ENCODE peak calls at places on chromosomes 2 and 18, in nine cellular contexts. One of them, this sample, is unnamed.
A peak's percentile ranks its signal among the peaks of the same experiment; 100 is the strongest.

GRCh38 chr2:65177754-65178442 is 48.0 kb upstream of the RAB1A start:
- DNase-seq in AG08396: no peak
- DNase-seq in activated CD8-positive, alpha-beta memory T cell treated with anti-CD3 and anti-CD28 coated beads, Interleukin-2, amount 50 U/mL, for 48 hours: no peak
- DNase-seq in NT2/D1: no peak
- DNase-seq in NAMALWA: no peak
- DNase-seq in HEK293T: no peak
- DNase-seq in heart right ventricle: no peak
- DNase-seq in NCI-H460: no peak
- DNase-seq in GM12865: no peak
- DNase-seq in this sample: no peak

GRCh38 chr18:7592305-7593071 is 25.4 kb downstream of the PTPRM start:
- DNase-seq in heart right ventricle: no peak
- DNase-seq in NCI-H460: no peak
- DNase-seq in NAMALWA: peak; percentile 2
- DNase-seq in activated CD8-positive, alpha-beta memory T cell treated with anti-CD3 and anti-CD28 coated beads, Interleukin-2, amount 50 U/mL, for 48 hours: no peak
- DNase-seq in HEK293T: peak; percentile 32
- DNase-seq in GM12865: no peak
- DNase-seq in AG08396: no peak
- DNase-seq in NT2/D1: no peak
- DNase-seq in this sample: no peak

GRCh38 chr2:121390082-121390481 is 105.1 kb upstream of the TFCP2L1 start:
- DNase-seq in heart right ventricle: no peak
- DNase-seq in AG08396: no peak
- DNase-seq in HEK293T: no peak
- DNase-seq in NT2/D1: no peak
- DNase-seq in activated CD8-positive, alpha-beta memory T cell treated with anti-CD3 and anti-CD28 coated beads, Interleukin-2, amount 50 U/mL, for 48 hours: no peak
- DNase-seq in NCI-H460: no peak
- DNase-seq in NAMALWA: no peak
- DNase-seq in GM12865: no peak
- DNase-seq in this sample: no peak

GRCh38 chr2:10212827-10213226 is 89.9 kb upstream of the HPCAL1 start:
- DNase-seq in HEK293T: no peak
- DNase-seq in NT2/D1: no peak
- DNase-seq in heart right ventricle: no peak
- DNase-seq in GM12865: no peak
- DNase-seq in activated CD8-positive, alpha-beta memory T cell treated with anti-CD3 and anti-CD28 coated beads, Interleukin-2, amount 50 U/mL, for 48 hours: no peak
- DNase-seq in NCI-H460: no peak
- DNase-seq in NAMALWA: no peak
- DNase-seq in AG08396: no peak
- DNase-seq in this sample: no peak

GRCh38 chr2:37878536-37878935 is 46.6 kb upstream of the RMDN2 start:
- DNase-seq in AG08396: no peak
- DNase-seq in heart right ventricle: no peak
- DNase-seq in NT2/D1: no peak
- DNase-seq in NAMALWA: no peak
- DNase-seq in activated CD8-positive, alpha-beta memory T cell treated with anti-CD3 and anti-CD28 coated beads, Interleukin-2, amount 50 U/mL, for 48 hours: no peak
- DNase-seq in NCI-H460: no peak
- DNase-seq in HEK293T: no peak
- DNase-seq in GM12865: no peak
- DNase-seq in this sample: no peak

GRCh38 chr2:174717916-174718315 is 46.4 kb downstream of the CHRNA1 start:
- DNase-seq in heart right ventricle: no peak
- DNase-seq in NT2/D1: no peak
- DNase-seq in AG08396: no peak
- DNase-seq in activated CD8-positive, alpha-beta memory T cell treated with anti-CD3 and anti-CD28 coated beads, Interleukin-2, amount 50 U/mL, for 48 hours: no peak
- DNase-seq in HEK293T: no peak
- DNase-seq in NAMALWA: no peak
- DNase-seq in NCI-H460: no peak
- DNase-seq in GM12865: no peak
- DNase-seq in this sample: no peak

GRCh38 chr2:201171259-201171814 is 11.6 kb upstream of the CASP10 start:
- DNase-seq in AG08396: no peak
- DNase-seq in heart right ventricle: no peak
- DNase-seq in HEK293T: no peak
- DNase-seq in NT2/D1: no peak
- DNase-seq in GM12865: no peak
- DNase-seq in NAMALWA: no peak
- DNase-seq in activated CD8-positive, alpha-beta memory T cell treated with anti-CD3 and anti-CD28 coated beads, Interleukin-2, amount 50 U/mL, for 48 hours: no peak
- DNase-seq in NCI-H460: no peak
- DNase-seq in this sample: no peak

GRCh38 chr2:77999376-77999775 is 477.2 kb upstream of the LRRTM4 start:
- DNase-seq in GM12865: no peak
- DNase-seq in heart right ventricle: no peak
- DNase-seq in AG08396: no peak
- DNase-seq in activated CD8-positive, alpha-beta memory T cell treated with anti-CD3 and anti-CD28 coated beads, Interleukin-2, amount 50 U/mL, for 48 hours: no peak
- DNase-seq in HEK293T: no peak
- DNase-seq in NCI-H460: no peak
- DNase-seq in NT2/D1: no peak
- DNase-seq in NAMALWA: no peak
- DNase-seq in this sample: no peak

GRCh38 chr18:3036108-3036507 is 23.2 kb upstream of the LPIN2 start:
- DNase-seq in activated CD8-positive, alpha-beta memory T cell treated with anti-CD3 and anti-CD28 coated beads, Interleukin-2, amount 50 U/mL, for 48 hours: no peak
- DNase-seq in NCI-H460: no peak
- DNase-seq in AG08396: no peak
- DNase-seq in HEK293T: no peak
- DNase-seq in heart right ventricle: no peak
- DNase-seq in NT2/D1: no peak
- DNase-seq in NAMALWA: no peak
- DNase-seq in GM12865: no peak
- DNase-seq in this sample: no peak

GRCh38 chr2:233429175-233429897 is 75.0 kb downstream of the DGKD start:
- DNase-seq in heart right ventricle: no peak
- DNase-seq in NAMALWA: no peak
- DNase-seq in HEK293T: no peak
- DNase-seq in NCI-H460: no peak
- DNase-seq in activated CD8-positive, alpha-beta memory T cell treated with anti-CD3 and anti-CD28 coated beads, Interleukin-2, amount 50 U/mL, for 48 hours: peak; percentile 40
- DNase-seq in AG08396: no peak
- DNase-seq in GM12865: no peak
- DNase-seq in NT2/D1: no peak
- DNase-seq in this sample: peak; percentile 30

GRCh38 chr2:56680971-56681631 is 497.3 kb downstream of the CCDC85A start:
- DNase-seq in AG08396: no peak
- DNase-seq in GM12865: no peak
- DNase-seq in NCI-H460: no peak
- DNase-seq in HEK293T: no peak
- DNase-seq in NAMALWA: no peak
- DNase-seq in NT2/D1: no peak
- DNase-seq in activated CD8-positive, alpha-beta memory T cell treated with anti-CD3 and anti-CD28 coated beads, Interleukin-2, amount 50 U/mL, for 48 hours: no peak
- DNase-seq in heart right ventricle: no peak
- DNase-seq in this sample: no peak

GRCh38 chr2:136164377-136164776 is 46.4 kb upstream of the CXCR4 start:
- DNase-seq in NAMALWA: no peak
- DNase-seq in heart right ventricle: no peak
- DNase-seq in HEK293T: no peak
- DNase-seq in GM12865: no peak
- DNase-seq in NT2/D1: no peak
- DNase-seq in activated CD8-positive, alpha-beta memory T cell treated with anti-CD3 and anti-CD28 coated beads, Interleukin-2, amount 50 U/mL, for 48 hours: no peak
- DNase-seq in NCI-H460: no peak
- DNase-seq in AG08396: no peak
- DNase-seq in this sample: peak; percentile 53

GRCh38 chr2:188773075-188773474 is 201.1 kb upstream of the COL3A1 start:
- DNase-seq in NCI-H460: no peak
- DNase-seq in GM12865: no peak
- DNase-seq in NAMALWA: no peak
- DNase-seq in HEK293T: no peak
- DNase-seq in AG08396: no peak
- DNase-seq in activated CD8-positive, alpha-beta memory T cell treated with anti-CD3 and anti-CD28 coated beads, Interleukin-2, amount 50 U/mL, for 48 hours: no peak
- DNase-seq in NT2/D1: no peak
- DNase-seq in heart right ventricle: no peak
- DNase-seq in this sample: no peak

GRCh38 chr2:46306988-46307655 is 9.9 kb downstream of the EPAS1 start:
- DNase-seq in NAMALWA: no peak
- DNase-seq in GM12865: no peak
- DNase-seq in AG08396: no peak
- DNase-seq in NT2/D1: no peak
- DNase-seq in activated CD8-positive, alpha-beta memory T cell treated with anti-CD3 and anti-CD28 coated beads, Interleukin-2, amount 50 U/mL, for 48 hours: no peak
- DNase-seq in NCI-H460: no peak
- DNase-seq in heart right ventricle: no peak
- DNase-seq in HEK293T: no peak
- DNase-seq in this sample: no peak

GRCh38 chr2:171530378-171530777 is 8.1 kb downstream of the CYBRD1 start:
- DNase-seq in NT2/D1: no peak
- DNase-seq in AG08396: no peak
- DNase-seq in NCI-H460: no peak
- DNase-seq in GM12865: no peak
- DNase-seq in activated CD8-positive, alpha-beta memory T cell treated with anti-CD3 and anti-CD28 coated beads, Interleukin-2, amount 50 U/mL, for 48 hours: no peak
- DNase-seq in heart right ventricle: no peak
- DNase-seq in NAMALWA: no peak
- DNase-seq in HEK293T: no peak
- DNase-seq in this sample: no peak

GRCh38 chr2:28633739-28634138 is 117.9 kb upstream of the PPP1CB start:
- DNase-seq in AG08396: no peak
- DNase-seq in activated CD8-positive, alpha-beta memory T cell treated with anti-CD3 and anti-CD28 coated beads, Interleukin-2, amount 50 U/mL, for 48 hours: no peak
- DNase-seq in HEK293T: no peak
- DNase-seq in GM12865: no peak
- DNase-seq in heart right ventricle: no peak
- DNase-seq in NAMALWA: no peak
- DNase-seq in NT2/D1: no peak
- DNase-seq in NCI-H460: no peak
- DNase-seq in this sample: no peak